ENCODE peak calls at places on chromosomes 1 and 21, in five cellular contexts. One of them, this sample, is unnamed. For H3K27me3, the result is how much of the 10 kb centered on the place peaks cover.

GRCh38 chr21:45551316-45551715 is 9.1 kb upstream of the SLC19A1 start:
- DNase-seq in IMR-90: peak
- DNase-seq in mesenchymal stem cell: peak
- DNase-seq in H9: no peak
- DNase-seq in H1: no peak
- DNase-seq in this sample: no peak

GRCh38 chr1:8986814-8987190 is 39.4 kb downstream of the SLC2A7 start:
- DNase-seq in IMR-90: no peak
- DNase-seq in mesenchymal stem cell: no peak
- DNase-seq in H9: no peak
- DNase-seq in H1: no peak
- DNase-seq in this sample: no peak

GRCh38 chr1:62727656-62728396 is 39.6 kb upstream of the DOCK7 start:
- DNase-seq in IMR-90: peak
- DNase-seq in mesenchymal stem cell: no peak
- DNase-seq in H9: no peak
- DNase-seq in H1: no peak
- DNase-seq in this sample: no peak

GRCh38 chr1:156310962-156311361 is 11.9 kb upstream of the VHLL start:
- DNase-seq in IMR-90: peak
- DNase-seq in mesenchymal stem cell: peak
- DNase-seq in H9: no peak
- DNase-seq in H1: no peak
- DNase-seq in this sample: no peak

GRCh38 chr1:7941437-7941793 is 776 bp upstream of the TNFRSF9 start:
- DNase-seq in IMR-90: peak
- DNase-seq in mesenchymal stem cell: peak
- DNase-seq in H9: no peak
- DNase-seq in H1: no peak
- DNase-seq in this sample: no peak

GRCh38 chr1:19640363-19641316 is 3.5 kb upstream of the NBL1 start:
- DNase-seq in IMR-90: peak
- DNase-seq in mesenchymal stem cell: no peak
- DNase-seq in H9: peak
- DNase-seq in H1: no peak
- DNase-seq in this sample: peak

GRCh38 chr1:207077470-207078377 is 10.9 kb upstream of the C4BPB start:
- DNase-seq in IMR-90: peak
- DNase-seq in mesenchymal stem cell: peak
- DNase-seq in H9: peak
- DNase-seq in H1: no peak
- DNase-seq in this sample: peak

GRCh38 chr1:9426291-9426711 is 113.0 kb upstream of the SLC25A33 start:
- DNase-seq in IMR-90: no peak
- DNase-seq in mesenchymal stem cell: peak
- DNase-seq in H9: no peak
- DNase-seq in H1: no peak
- DNase-seq in this sample: no peak

GRCh38 chr1:96388421-96389310 is 332.9 kb upstream of the PTBP2 start:
- DNase-seq in IMR-90: peak
- DNase-seq in mesenchymal stem cell: peak
- DNase-seq in H9: no peak
- DNase-seq in H1: no peak
- DNase-seq in this sample: no peak

GRCh38 chr1:18948913-18949688 is 7.4 kb downstream of the IFFO2 start:
- DNase-seq in IMR-90: peak
- DNase-seq in mesenchymal stem cell: peak
- DNase-seq in H9: no peak
- DNase-seq in H1: no peak
- DNase-seq in this sample: no peak

GRCh38 chr1:184941735-184942134 is 32.6 kb downstream of the NIBAN1 start:
- DNase-seq in IMR-90: no peak
- DNase-seq in mesenchymal stem cell: no peak
- DNase-seq in H9: no peak
- DNase-seq in H1: no peak
- DNase-seq in this sample: no peak

GRCh38 chr1:63797056-63797726 is 23.4 kb downstream of the ROR1 start:
- DNase-seq in IMR-90: no peak
- DNase-seq in mesenchymal stem cell: no peak
- DNase-seq in H9: no peak
- DNase-seq in H1: no peak
- DNase-seq in this sample: no peak

GRCh38 chr1:48227165-48228013 is 4.9 kb downstream of the SLC5A9 start:
- DNase-seq in IMR-90: no peak
- DNase-seq in mesenchymal stem cell: no peak
- DNase-seq in H9: no peak
- DNase-seq in H1: no peak
- DNase-seq in this sample: no peak

GRCh38 chr1:10020668-10021067 is 12.1 kb upstream of the UBE4B start:
- DNase-seq in IMR-90: no peak
- DNase-seq in mesenchymal stem cell: no peak
- DNase-seq in H9: no peak
- DNase-seq in H1: no peak
- DNase-seq in this sample: no peak

GRCh38 chr1:204469304-204469703 is 25.3 kb downstream of the PIK3C2B start:
- DNase-seq in IMR-90: no peak
- DNase-seq in mesenchymal stem cell: no peak
- DNase-seq in H9: no peak
- DNase-seq in H1: no peak
- DNase-seq in this sample: no peak

GRCh38 chr1:201554789-201555592 is 16.1 kb downstream of the NAV1 start:
- DNase-seq in IMR-90: no peak
- DNase-seq in mesenchymal stem cell: no peak
- DNase-seq in H9: no peak
- DNase-seq in H1: no peak
- DNase-seq in this sample: no peak

GRCh38 chr21:37460196-37460595 is 93.6 kb downstream of the DYRK1A start:
- DNase-seq in IMR-90: no peak
- DNase-seq in mesenchymal stem cell: no peak
- DNase-seq in H9: peak
- DNase-seq in H1: no peak
- DNase-seq in this sample: peak

GRCh38 chr1:226631229-226632000 is 82.9 kb downstream of the STUM start:
- DNase-seq in IMR-90: no peak
- DNase-seq in mesenchymal stem cell: no peak
- DNase-seq in H9: no peak
- DNase-seq in H1: no peak
- DNase-seq in this sample: no peak

GRCh38 chr1:192153276-192153675 is 5.0 kb upstream of the RGS18 start:
- DNase-seq in IMR-90: peak
- DNase-seq in mesenchymal stem cell: peak
- DNase-seq in H9: no peak
- DNase-seq in H1: no peak
- DNase-seq in this sample: no peak

GRCh38 chr1:3405974-3406867 is 48.2 kb upstream of the ARHGEF16 start:
- DNase-seq in IMR-90: no peak
- DNase-seq in mesenchymal stem cell: no peak
- DNase-seq in H9: no peak
- DNase-seq in H1: no peak
- DNase-seq in this sample: no peak

GRCh38 chr1:228236744-228237143 is 28.9 kb downstream of the OBSCN start:
- DNase-seq in IMR-90: peak
- DNase-seq in mesenchymal stem cell: peak
- DNase-seq in H9: peak
- DNase-seq in H1: no peak
- DNase-seq in this sample: peak

GRCh38 chr1:172940170-172940855 is 110.4 kb downstream of the TNFSF18 start:
- DNase-seq in IMR-90: peak
- DNase-seq in mesenchymal stem cell: peak
- DNase-seq in H9: no peak
- DNase-seq in H1: no peak
- DNase-seq in this sample: no peak

GRCh38 chr1:36455386-36455785 is 5.1 kb upstream of the OSCP1 start:
- DNase-seq in IMR-90: no peak
- DNase-seq in mesenchymal stem cell: no peak
- DNase-seq in H9: no peak
- DNase-seq in H1: no peak
- DNase-seq in this sample: no peak

GRCh38 chr1:31437433-31438037 is 24.5 kb downstream of the SERINC2 start:
- DNase-seq in IMR-90: no peak
- DNase-seq in mesenchymal stem cell: no peak
- DNase-seq in H9: peak
- DNase-seq in H1: no peak
- DNase-seq in this sample: no peak

GRCh38 chr1:223649222-223649621 is 16.3 kb downstream of the CAPN8 start:
- DNase-seq in IMR-90: no peak
- DNase-seq in mesenchymal stem cell: no peak
- DNase-seq in H9: no peak
- DNase-seq in H1: no peak
- DNase-seq in this sample: no peak

GRCh38 chr1:82161651-82162238 is 361.0 kb downstream of the ADGRL2 start:
- DNase-seq in IMR-90: no peak
- DNase-seq in mesenchymal stem cell: peak
- DNase-seq in H9: no peak
- DNase-seq in H1: no peak
- DNase-seq in this sample: no peak

GRCh38 chr1:10764296-10764798 is 32.1 kb downstream of the CASZ1 start:
- DNase-seq in IMR-90: no peak
- DNase-seq in mesenchymal stem cell: no peak
- DNase-seq in H9: no peak
- DNase-seq in H1: no peak
- DNase-seq in this sample: no peak

GRCh38 chr1:40531381-40532061 is at the start of gene ZNF684:
- DNase-seq in IMR-90: peak
- DNase-seq in mesenchymal stem cell: peak
- DNase-seq in H9: peak
- DNase-seq in H1: peak
- DNase-seq in this sample: peak

GRCh38 chr1:232305020-232305419 is 324.9 kb downstream of the SIPA1L2 start:
- DNase-seq in IMR-90: no peak
- DNase-seq in mesenchymal stem cell: no peak
- DNase-seq in H9: no peak
- DNase-seq in H1: no peak
- DNase-seq in this sample: no peak
- H2BK15ac ChIP-seq in IMR-90: no peak
- H2BK15ac ChIP-seq in mesenchymal stem cell: no peak
- H2BK15ac ChIP-seq in H9: no peak
- H2BK15ac ChIP-seq in H1: no peak
- H2BK15ac ChIP-seq in this sample: no peak

DNA sequence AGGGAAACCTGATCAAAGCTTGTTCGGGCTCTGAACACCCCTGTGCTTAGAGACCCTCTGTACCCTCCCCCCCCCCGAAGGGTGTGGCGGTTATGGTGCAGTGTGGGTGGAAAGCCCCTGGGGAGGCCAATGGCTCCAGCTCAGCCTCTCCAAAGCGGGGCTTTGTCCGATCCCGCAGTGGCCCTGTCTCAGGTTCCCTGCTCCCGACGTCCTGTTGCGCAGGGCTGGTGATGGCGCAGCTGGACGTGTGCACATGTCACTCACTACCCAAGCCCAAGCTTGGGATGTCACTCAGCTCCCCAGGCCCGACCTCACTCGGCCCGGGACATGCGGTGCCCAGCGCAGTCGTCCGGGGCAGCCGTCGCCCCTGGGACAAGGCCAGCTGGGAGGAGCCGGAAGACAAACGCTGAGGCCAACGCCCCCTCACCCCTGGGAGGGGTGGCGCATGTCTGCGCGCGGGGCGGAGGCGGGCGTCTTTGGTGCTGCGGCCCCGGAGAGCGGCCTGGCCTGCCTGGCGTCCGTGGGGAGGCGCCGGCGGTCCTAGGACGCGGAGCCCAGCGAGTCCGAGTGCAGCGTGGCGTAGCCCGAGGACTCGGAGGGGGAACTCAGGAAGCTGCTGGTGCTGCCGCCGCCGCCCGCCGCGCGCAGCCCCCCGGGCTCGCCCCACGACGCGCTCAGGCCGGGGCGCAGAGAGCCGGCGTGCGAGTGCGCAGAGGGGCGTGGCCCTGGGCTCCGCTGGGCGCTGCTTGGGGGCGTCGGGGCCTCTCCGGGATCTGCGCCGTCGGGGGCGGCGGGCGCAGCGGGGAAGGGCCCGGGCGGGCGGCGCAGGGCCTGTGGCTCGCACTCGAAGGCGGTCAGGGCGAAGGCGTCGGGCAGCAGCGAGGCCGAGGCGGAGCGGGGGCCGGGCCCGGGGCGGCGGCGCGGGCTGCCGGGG is 5.1 kb downstream of the HES3 start:
- DNase-seq in IMR-90: no peak
- DNase-seq in mesenchymal stem cell: no peak
- DNase-seq in H9: peak
- DNase-seq in H1: no peak
- DNase-seq in this sample: no peak
- H3K27me3 ChIP-seq in IMR-90: under half
- H3K27me3 ChIP-seq in mesenchymal stem cell: half or more
- H3K27me3 ChIP-seq in H9: under half
- H3K27me3 ChIP-seq in H1: under half
- H3K27me3 ChIP-seq in this sample: under half

DNA sequence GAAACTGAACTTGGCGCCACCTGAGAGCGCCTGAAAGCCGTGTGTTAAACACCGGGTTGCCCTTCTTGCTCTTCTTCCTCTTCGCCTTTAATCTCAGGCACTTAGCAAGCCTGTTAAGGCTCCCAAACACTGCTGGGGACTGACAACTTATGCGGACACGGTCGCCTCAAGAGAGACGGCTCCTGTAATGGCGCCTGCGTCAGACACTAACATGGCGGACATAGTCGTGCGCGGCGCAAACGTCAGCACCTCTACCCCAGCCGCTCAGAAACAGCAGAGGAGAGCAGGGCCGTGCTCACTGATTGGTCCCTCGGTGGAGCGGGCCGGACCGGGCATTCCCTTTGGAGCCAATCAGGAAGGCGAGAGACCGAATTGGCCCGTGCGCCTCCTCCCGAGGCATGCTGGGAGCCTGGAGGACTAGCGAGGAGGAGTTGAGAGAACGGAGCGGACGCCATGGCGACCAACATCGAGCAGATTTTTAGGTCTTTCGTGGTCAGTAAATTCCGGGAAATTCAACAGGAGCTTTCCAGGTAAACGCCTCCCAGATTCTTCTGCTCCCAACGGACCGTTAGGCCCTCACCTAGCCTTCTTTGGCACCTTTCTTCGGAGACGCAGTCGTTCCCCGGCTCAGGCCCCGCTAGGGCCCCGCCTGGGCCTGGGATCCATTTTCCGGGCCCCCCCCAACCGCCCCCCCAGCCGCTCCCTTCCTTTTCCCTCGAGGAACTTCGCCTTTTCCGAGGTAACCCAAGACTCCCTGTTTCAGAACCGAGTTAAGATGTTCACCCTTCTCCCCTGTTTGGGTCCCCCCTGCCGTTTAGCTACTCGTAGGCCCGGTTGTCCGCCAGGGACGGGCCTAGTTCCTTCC is at the start of gene SON:
- DNase-seq in IMR-90: peak
- DNase-seq in mesenchymal stem cell: peak
- DNase-seq in H9: peak
- DNase-seq in H1: peak
- DNase-seq in this sample: peak
- H3K14ac ChIP-seq in IMR-90: peak
- H3K14ac ChIP-seq in mesenchymal stem cell: peak
- H3K14ac ChIP-seq in H9: peak
- H3K14ac ChIP-seq in H1: no peak
- H3K14ac ChIP-seq in this sample: no peak

DNA sequence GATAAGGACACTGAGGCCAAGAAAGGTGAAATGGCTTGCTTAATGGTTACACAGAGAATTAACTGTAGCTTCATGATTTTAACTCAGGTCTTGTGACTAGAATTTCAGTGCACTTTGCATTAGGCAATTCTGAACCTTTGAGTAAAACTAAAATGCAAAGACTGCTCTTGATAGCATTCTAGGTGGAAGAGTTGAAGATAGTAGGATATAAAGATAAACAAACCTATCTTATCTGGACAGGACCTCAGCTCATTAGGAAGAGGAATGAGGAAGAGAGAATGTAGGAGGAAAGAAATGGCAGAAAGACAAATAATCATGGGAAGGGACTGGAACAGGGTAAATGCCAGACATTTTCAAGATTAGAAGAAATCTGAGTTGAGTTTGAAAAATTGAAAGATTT is 68.5 kb upstream of the RGL1 start:
- DNase-seq in IMR-90: no peak
- DNase-seq in mesenchymal stem cell: no peak
- DNase-seq in H9: no peak
- DNase-seq in H1: no peak
- DNase-seq in this sample: no peak
- H2BK15ac ChIP-seq in IMR-90: no peak
- H2BK15ac ChIP-seq in mesenchymal stem cell: no peak
- H2BK15ac ChIP-seq in H9: no peak
- H2BK15ac ChIP-seq in H1: no peak
- H2BK15ac ChIP-seq in this sample: no peak